ENCODE peak calls at places on chromosomes 11 and 22, in seven cellular contexts. B is activated CD4-positive, alpha-beta T cell treated with anti-CD3 and anti-CD28 coated beads, Interleukin-2, amount 10 ng/mL, durations not matched to agents 7 days and 5 days; M is A172; E is kidney epithelial cell; K is AG08395; A is glomerular endothelial cell; C is hypothalamus. W is an unnamed sample.

GRCh38 chr11:69630009-69630870 is 10.7 kb upstream of the CCND1 start:
- DNase-seq in B (no peak), M (no peak), E (no peak), K (no peak), A (no peak), C (no peak), W (no peak)

GRCh38 chr22:32758866-32759385 is 42.6 kb upstream of the TIMP3 start:
- DNase-seq in B (no peak), M (no peak), E (no peak), K (no peak), A (no peak), C (no peak), W (no peak)

GRCh38 chr11:11263238-11264030 is 89.6 kb downstream of the CSNK2A3 start:
- DNase-seq in B (no peak), M (peak; percentile 46), E (peak; percentile 43), K (no peak), A (no peak), C (no peak), W (no peak)

GRCh38 chr22:35330258-35330861 is 30.7 kb downstream of the TOM1 start:
- DNase-seq in B (peak; percentile 66), M (peak; percentile 14), E (no peak), K (peak; percentile 92), A (no peak), C (no peak), W (peak; percentile 92)

GRCh38 chr11:19992162-19992561 is 168.1 kb downstream of the DBX1 start:
- DNase-seq in B (no peak), M (no peak), E (no peak), K (no peak), A (no peak), C (no peak), W (no peak)

GRCh38 chr11:120178441-120179070 is 32.3 kb upstream of the OAF start:
- DNase-seq in B (no peak), M (no peak), E (no peak), K (peak; percentile 41), A (no peak), C (no peak), W (no peak)

GRCh38 chr11:118615996-118616395 is 8.6 kb downstream of the PHLDB1 start:
- DNase-seq in B (no peak), M (no peak), E (no peak), K (no peak), A (no peak), C (no peak), W (no peak)

GRCh38 chr11:77093987-77094840 is 8.4 kb upstream of the OMP start:
- DNase-seq in B (no peak), M (no peak), E (no peak), K (no peak), A (no peak), C (no peak), W (no peak)

GRCh38 chr11:76810151-76810853 is 27.1 kb downstream of the TSKU start:
- DNase-seq in B (peak; percentile 61), M (peak; percentile 56), E (no peak), K (peak; percentile 63), A (no peak), C (peak; percentile 13), W (no peak)

GRCh38 chr22:35443338-35443737 is 43.4 kb downstream of the MCM5 start:
- DNase-seq in B (no peak), M (no peak), E (no peak), K (no peak), A (no peak), C (no peak), W (no peak)

GRCh38 chr11:117430293-117430955 is 102.8 kb downstream of the CEP164 start:
- DNase-seq in B (no peak), M (no peak), E (no peak), K (no peak), A (no peak), C (no peak), W (no peak)

GRCh38 chr11:36513965-36514364 is 3.9 kb upstream of the TRAF6 start:
- DNase-seq in B (no peak), M (no peak), E (no peak), K (no peak), A (no peak), C (no peak), W (no peak)

GRCh38 chr11:61832758-61833157 is 4.7 kb downstream of the FADS2 start:
- DNase-seq in B (no peak), M (no peak), E (no peak), K (no peak), A (no peak), C (no peak), W (no peak)

GRCh38 chr11:106391771-106392412 is 314.4 kb downstream of the AASDHPPT start:
- DNase-seq in B (no peak), M (peak; percentile 41), E (no peak), K (peak; percentile 66), A (no peak), C (no peak), W (no peak)

GRCh38 chr22:44206696-44207095 is 26.0 kb downstream of the PARVG start:
- DNase-seq in B (no peak), M (no peak), E (no peak), K (no peak), A (no peak), C (no peak), W (no peak)

GRCh38 chr11:65454311-65454695 is 31.7 kb downstream of the NEAT1 start:
- DNase-seq in B (no peak), M (no peak), E (no peak), K (peak; percentile 41), A (no peak), C (no peak), W (peak; percentile 33)

GRCh38 chr11:108959124-108959761 is 294.4 kb downstream of the DDX10 start:
- DNase-seq in B (no peak), M (no peak), E (no peak), K (no peak), A (no peak), C (no peak), W (no peak)

GRCh38 chr22:49628351-49629023 is 199.2 kb downstream of the BRD1 start:
- DNase-seq in B (no peak), M (no peak), E (no peak), K (no peak), A (no peak), C (no peak), W (peak; percentile 51)

GRCh38 chr11:64235427-64236161 is 1.2 kb downstream of the VEGFB start:
- DNase-seq in B (no peak), M (no peak), E (no peak), K (no peak), A (no peak), C (no peak), W (peak; percentile 73)

GRCh38 chr11:120715239-120715638 is 203.7 kb downstream of the GRIK4 start:
- DNase-seq in B (no peak), M (no peak), E (no peak), K (no peak), A (no peak), C (no peak), W (no peak)

GRCh38 chr22:38832005-38832978 is 11.5 kb downstream of the NPTXR start:
- DNase-seq in B (no peak), M (no peak), E (no peak), K (no peak), A (no peak), C (peak; percentile 59), W (no peak)

GRCh38 chr11:13284776-13285588 is 7.4 kb downstream of the BMAL1 start:
- DNase-seq in B (no peak), M (no peak), E (no peak), K (no peak), A (no peak), C (no peak), W (no peak)